ENCODE peak calls at places on chromosomes 4 and X, in eight cellular contexts. M, Y, F, N, W, G, E and V are unnamed samples.

GRCh38 chrX:118698516-118699247 is 28.7 kb upstream of the IL13RA1 start:
- DNase-seq in N (no peak), E (no peak), M (no peak), F (no peak), G (peak; percentile 36), Y (no peak), W (no peak), V (peak; percentile 41)

GRCh38 chrX:74251006-74251930 is 52.7 kb upstream of the ZCCHC13 start:
- DNase-seq in N (no peak), E (no peak), W (no peak), G (peak; percentile 68), M (peak; percentile 14), F (no peak), Y (no peak), V (peak; percentile 51)

GRCh38 chr4:114599231-114600065 is 841 bp downstream of the UGT8 start:
- DNase-seq in G (no peak), M (no peak), F (peak; percentile 15), Y (peak; percentile 70), E (no peak), N (peak; percentile 37), W (no peak), V (no peak)

GRCh38 chr4:106277140-106277680 is 38.8 kb downstream of the TBCK start:
- DNase-seq in N (no peak), E (no peak), Y (no peak), W (no peak), G (peak; percentile 2), F (no peak), M (no peak), V (no peak)

GRCh38 chrX:103517246-103517645 is 2.0 kb downstream of the RAB40A start:
- DNase-seq in N (no peak), E (no peak), F (no peak), W (no peak), Y (no peak), M (no peak), G (peak; percentile 63), V (peak; percentile 89)

GRCh38 chrX:106178826-106179225 is 10.7 kb downstream of the PWWP3B start:
- DNase-seq in Y (no peak), F (no peak), E (no peak), M (no peak), W (no peak), G (no peak), N (no peak), V (no peak)

GRCh38 chr4:44629280-44629866 is 22.1 kb downstream of the YIPF7 start:
- DNase-seq in W (no peak), Y (no peak), M (peak; percentile 43), F (peak; percentile 35), G (peak; percentile 43), E (peak; percentile 39), N (peak; percentile 38), V (peak; percentile 57)

GRCh38 chrX:50183891-50184290 is 16.9 kb downstream of the AKAP4 start:
- DNase-seq in Y (no peak), M (no peak), G (no peak), W (no peak), F (no peak), E (no peak), N (no peak), V (no peak)

GRCh38 chr4:39637572-39638357 is 900 bp downstream of the SMIM14 start:
- DNase-seq in N (peak; percentile 65), W (peak; percentile 61), F (peak; percentile 21), G (peak; percentile 69), E (peak; percentile 30), Y (peak; percentile 73), M (no peak), V (peak; percentile 56)

GRCh38 chr4:151455212-151455611 is 46.2 kb downstream of the FHIP1A start:
- DNase-seq in Y (no peak), G (no peak), M (no peak), W (no peak), E (no peak), F (no peak), N (no peak), V (no peak)

GRCh38 chr4:4860381-4860802 is 927 bp downstream of the MSX1 start:
- DNase-seq in Y (no peak), F (no peak), E (no peak), W (no peak), G (peak; percentile 35), M (no peak), N (no peak), V (no peak)

GRCh38 chrX:97605271-97605670 is 721.6 kb downstream of the RPA4 start:
- DNase-seq in M (no peak), F (no peak), W (no peak), E (no peak), G (no peak), Y (no peak), N (no peak), V (peak; percentile 5)

GRCh38 chr4:88866862-88867550 is 169.4 kb upstream of the NAP1L5 start:
- DNase-seq in W (no peak), N (no peak), Y (no peak), G (peak; percentile 61), F (no peak), E (no peak), M (no peak), V (peak; percentile 54)

GRCh38 chr4:163166041-163166579 is 580 bp downstream of the NAF1 start:
- DNase-seq in F (no peak), E (peak; percentile 61), N (peak; percentile 46), M (no peak), W (peak; percentile 48), G (peak; percentile 33), Y (peak; percentile 74), V (peak; percentile 42)

GRCh38 chr4:182143086-182143821 is 99.9 kb upstream of the TENM3 start:
- DNase-seq in F (no peak), W (no peak), G (peak; percentile 29), Y (no peak), E (no peak), N (peak; percentile 13), M (no peak), V (peak; percentile 55)

GRCh38 chr4:57405359-57405758 is 295.2 kb upstream of the IGFBP7 start:
- DNase-seq in M (no peak), G (no peak), W (no peak), N (no peak), E (no peak), F (no peak), Y (no peak), V (no peak)

GRCh38 chrX:118807151-118808017 is 16.2 kb upstream of the ZCCHC12 start:
- DNase-seq in N (peak; percentile 54), W (no peak), M (peak; percentile 9), G (peak; percentile 52), E (no peak), F (peak; percentile 15), Y (no peak), V (peak; percentile 58)

GRCh38 chr4:2183394-2183793 is 58.5 kb downstream of the HAUS3 start:
- DNase-seq in Y (no peak), F (no peak), N (no peak), G (no peak), W (no peak), E (no peak), M (no peak), V (peak; percentile 20)

GRCh38 chr4:7526491-7526890 is 91.8 kb upstream of the PSAPL1 start:
- DNase-seq in W (no peak), G (no peak), F (no peak), Y (no peak), M (no peak), E (no peak), N (no peak), V (no peak)

GRCh38 chr4:73172166-73172565 is 86.4 kb downstream of the ANKRD17 start:
- DNase-seq in F (no peak), N (no peak), Y (no peak), E (no peak), W (no peak), G (peak; percentile 59), M (no peak), V (no peak)

DNA sequence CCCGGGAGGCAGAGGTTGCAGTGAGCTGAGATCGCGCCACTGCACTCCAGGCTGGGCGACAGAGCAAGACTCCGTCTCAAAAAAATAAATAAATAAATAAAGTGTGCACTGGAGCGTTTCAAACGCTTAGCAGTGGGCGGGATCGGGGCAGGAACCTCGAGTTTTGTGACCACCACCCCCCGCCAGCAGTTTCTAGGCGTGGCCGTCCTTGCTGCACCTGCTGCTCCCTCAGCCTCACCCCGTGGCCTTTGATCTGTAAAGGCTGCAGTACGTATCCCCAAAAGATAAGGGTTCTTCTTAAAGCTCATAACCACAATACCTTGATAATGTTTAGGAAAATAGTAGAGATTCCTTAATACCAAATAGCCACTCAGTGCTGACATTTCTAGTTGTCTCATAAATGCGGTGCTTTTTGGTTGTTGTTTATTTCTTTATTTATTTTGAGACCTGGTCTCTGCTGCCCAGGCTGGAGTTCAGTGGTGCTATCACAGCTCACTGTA is 33.2 kb downstream of the PCGF3 start:
- DNase-seq in G (no peak), E (no peak), F (no peak), W (no peak), Y (peak; percentile 79), M (no peak), N (no peak), V (no peak)
- TF ChIP-seq CTCF in G (no peak), E (no peak), F (no peak), W (no peak), Y (no peak), M (no peak), N (no peak), V (no peak)

GRCh38 chrX:129983575-129984131 is 1.2 kb downstream of the BCORL1 start:
- DNase-seq in Y (peak; percentile 61), W (peak; percentile 22), G (no peak), E (peak; percentile 20), M (no peak), N (peak; percentile 14), F (no peak), V (no peak)

GRCh38 chrX:129984196-129984962 is 1.9 kb downstream of the BCORL1 start:
- DNase-seq in G (no peak), Y (peak; percentile 68), M (no peak), F (no peak), E (peak; percentile 32), N (peak; percentile 23), W (peak; percentile 40), V (no peak)

GRCh38 chrX:129981752-129982299 is 609 bp upstream of the BCORL1 start:
- DNase-seq in E (no peak), G (no peak), W (no peak), F (no peak), M (no peak), Y (no peak), N (no peak), V (no peak)

GRCh38 chrX:129981207-129981553 is 1.3 kb upstream of the BCORL1 start:
- DNase-seq in G (no peak), F (no peak), W (no peak), Y (no peak), E (no peak), N (no peak), M (no peak), V (no peak)

GRCh38 chrX:129982300-129983246 is at the start of gene BCORL1:
- DNase-seq in E (peak; percentile 89), N (peak; percentile 89), W (peak; percentile 88), G (peak; percentile 89), M (peak; percentile 50), Y (peak; percentile 94), F (peak; percentile 79), V (peak; percentile 87)
- H3K4me3 ChIP-seq in E (peak within 1 kb of the TSS; percentile 59), N (peak within 1 kb of the TSS; percentile 32), W (peak within 1 kb of the TSS; percentile 58), G (peak within 1 kb of the TSS; percentile 71), M (no peak within 1 kb of the TSS), Y (peak within 1 kb of the TSS; percentile 32), F (peak within 1 kb of the TSS; percentile 41), V (peak within 1 kb of the TSS; percentile 49)

GRCh38 chrX:47568656-47569295 is 7.8 kb downstream of the ARAF start:
- DNase-seq in W (no peak), N (no peak), F (no peak), E (peak; percentile 47), G (no peak), M (no peak), Y (no peak), V (peak; percentile 47)
- TF ChIP-seq CTCF in W (peak; percentile 47), N (peak; percentile 21), F (peak; percentile 45), E (peak; percentile 34), G (peak; percentile 33), M (no peak), Y (no peak), V (peak; percentile 29)

GRCh38 chrX:25002658-25003015 is 13.1 kb downstream of the ARX start:
- DNase-seq in M (no peak), G (no peak), E (no peak), Y (no peak), F (no peak), W (no peak), N (no peak), V (no peak)
- H3K4me3 ChIP-seq in M (no peak overlapping the region), G (peak overlapping the region; percentile 6), E (no peak overlapping the region), Y (no peak overlapping the region), F (no peak overlapping the region), W (no peak overlapping the region), N (no peak overlapping the region), V (no peak overlapping the region)